ENCODE peak calls at places on chromosomes 12 and 14, in four cellular contexts. V is hepatocyte, F is left ventricle myocardium inferior, H is psoas muscle. P is an unnamed sample.

GRCh38 chr14:78010688-78011087 is 159.5 kb upstream of the NRXN3 start:
- DNase-seq in V (no peak), F (no peak), H (no peak), P (no peak)

GRCh38 chr14:64891839-64892375 is 12.2 kb upstream of the SPTB start:
- DNase-seq in V (peak; percentile 81), F (no peak), H (no peak), P (no peak)

GRCh38 chr14:105292810-105293711 is 7.7 kb downstream of the BRF1 start:
- DNase-seq in V (no peak), F (no peak), H (no peak), P (no peak)

GRCh38 chr14:63986789-63987533 is 134.2 kb downstream of the SYNE2 start:
- DNase-seq in V (peak; percentile 30), F (no peak), H (no peak), P (no peak)

GRCh38 chr14:104749958-104750529 is 2.9 kb upstream of the SIVA1 start:
- DNase-seq in V (no peak), F (no peak), H (peak; percentile 42), P (peak; percentile 61)

GRCh38 chr14:91195881-91196280 is 48.6 kb downstream of the GPR68 start:
- DNase-seq in V (no peak), F (no peak), H (no peak), P (no peak)

GRCh38 chr14:33951183-33951840 is 438 bp upstream of the EGLN3 start:
- DNase-seq in V (no peak), F (no peak), H (no peak), P (no peak)

GRCh38 chr14:30779210-30779609 is 95.1 kb upstream of the COCH start:
- DNase-seq in V (no peak), F (no peak), H (no peak), P (no peak)

GRCh38 chr12:54890339-54890738 is 36.0 kb downstream of the MUCL1 start:
- DNase-seq in V (no peak), F (no peak), H (no peak), P (no peak)

GRCh38 chr12:29796823-29797263 is 13.1 kb upstream of the TMTC1 start:
- DNase-seq in V (peak; percentile 60), F (no peak), H (no peak), P (no peak)

GRCh38 chr12:45671254-45671653 is 58.3 kb upstream of the ARID2 start:
- DNase-seq in V (no peak), F (no peak), H (no peak), P (no peak)

GRCh38 chr14:76382495-76382832 is 6.5 kb downstream of the ESRRB start:
- DNase-seq in V (no peak), F (no peak), H (no peak), P (no peak)

GRCh38 chr12:81726634-81727033 is 32.5 kb downstream of the PPFIA2 start:
- DNase-seq in V (no peak), F (no peak), H (no peak), P (no peak)

GRCh38 chr12:29053567-29053966 is 95.5 kb upstream of the FAR2 start:
- DNase-seq in V (no peak), F (no peak), H (no peak), P (no peak)

GRCh38 chr12:12510141-12510540 is 52.5 kb downstream of the DUSP16 start:
- DNase-seq in V (no peak), F (no peak), H (no peak), P (no peak)

GRCh38 chr12:90677552-90677951 is 277.4 kb downstream of the CCER1 start:
- DNase-seq in V (no peak), F (no peak), H (no peak), P (no peak)

GRCh38 chr14:64889352-64889751 is 9.6 kb upstream of the SPTB start:
- DNase-seq in V (no peak), F (no peak), H (no peak), P (no peak)

GRCh38 chr14:92121207-92121669 is 268 bp downstream of the NDUFB1 start:
- DNase-seq in V (peak; percentile 45), F (peak; percentile 64), H (peak; percentile 80), P (no peak)

GRCh38 chr12:95328708-95329107 is 111.1 kb downstream of the VEZT start:
- DNase-seq in V (no peak), F (no peak), H (no peak), P (no peak)

GRCh38 chr14:92465353-92466067 is 48.1 kb upstream of the RIN3 start:
- DNase-seq in V (no peak), F (no peak), H (no peak), P (peak; percentile 66)

GRCh38 chr12:3313066-3313465 is 177.9 kb upstream of the PRMT8 start:
- DNase-seq in V (no peak), F (no peak), H (no peak), P (no peak)

GRCh38 chr12:108685469-108686247 is 45.7 kb downstream of the CORO1C start:
- DNase-seq in V (no peak), F (no peak), H (no peak), P (no peak)

GRCh38 chr14:47200740-47201139 is 474.7 kb downstream of the MDGA2 start:
- DNase-seq in V (no peak), F (no peak), H (no peak), P (no peak)

GRCh38 chr14:43706901-43707300 is 800.2 kb downstream of the FSCB start:
- DNase-seq in V (no peak), F (no peak), H (no peak), P (no peak)

GRCh38 chr12:114936148-114937099 is 252.4 kb upstream of the TBX3 start:
- DNase-seq in V (no peak), F (no peak), H (no peak), P (no peak)

GRCh38 chr14:96746101-96746500 is 51.1 kb upstream of the VRK1 start:
- DNase-seq in V (no peak), F (no peak), H (no peak), P (no peak)

GRCh38 chr14:91229743-91230200 is 14.7 kb downstream of the GPR68 start:
- DNase-seq in V (no peak), F (no peak), H (no peak), P (peak; percentile 85)

GRCh38 chr12:57230381-57231155 is 1.1 kb downstream of the SHMT2 start:
- DNase-seq in V (no peak), F (peak; percentile 11), H (no peak), P (peak; percentile 72)

GRCh38 chr12:86634706-86635410 is 378.7 kb upstream of the MGAT4C start:
- DNase-seq in V (no peak), F (no peak), H (no peak), P (no peak)

GRCh38 chr14:54338696-54339317 is 58.0 kb upstream of the CDKN3 start:
- DNase-seq in V (peak; percentile 68), F (no peak), H (no peak), P (no peak)

GRCh38 chr12:92784795-92785562 is 82.2 kb downstream of the PLEKHG7 start:
- DNase-seq in V (peak; percentile 82), F (no peak), H (no peak), P (no peak)

GRCh38 chr12:76863005-76863670 is 15.7 kb downstream of the CSRP2 start:
- DNase-seq in V (no peak), F (no peak), H (no peak), P (no peak)

GRCh38 chr14:68926236-68926635 is 52.9 kb downstream of the ACTN1 start:
- DNase-seq in V (no peak), F (no peak), H (no peak), P (no peak)
- TF ChIP-seq CTCF in V (peak; percentile 19), F (peak; percentile 16), H (no peak), P (no peak)

DNA sequence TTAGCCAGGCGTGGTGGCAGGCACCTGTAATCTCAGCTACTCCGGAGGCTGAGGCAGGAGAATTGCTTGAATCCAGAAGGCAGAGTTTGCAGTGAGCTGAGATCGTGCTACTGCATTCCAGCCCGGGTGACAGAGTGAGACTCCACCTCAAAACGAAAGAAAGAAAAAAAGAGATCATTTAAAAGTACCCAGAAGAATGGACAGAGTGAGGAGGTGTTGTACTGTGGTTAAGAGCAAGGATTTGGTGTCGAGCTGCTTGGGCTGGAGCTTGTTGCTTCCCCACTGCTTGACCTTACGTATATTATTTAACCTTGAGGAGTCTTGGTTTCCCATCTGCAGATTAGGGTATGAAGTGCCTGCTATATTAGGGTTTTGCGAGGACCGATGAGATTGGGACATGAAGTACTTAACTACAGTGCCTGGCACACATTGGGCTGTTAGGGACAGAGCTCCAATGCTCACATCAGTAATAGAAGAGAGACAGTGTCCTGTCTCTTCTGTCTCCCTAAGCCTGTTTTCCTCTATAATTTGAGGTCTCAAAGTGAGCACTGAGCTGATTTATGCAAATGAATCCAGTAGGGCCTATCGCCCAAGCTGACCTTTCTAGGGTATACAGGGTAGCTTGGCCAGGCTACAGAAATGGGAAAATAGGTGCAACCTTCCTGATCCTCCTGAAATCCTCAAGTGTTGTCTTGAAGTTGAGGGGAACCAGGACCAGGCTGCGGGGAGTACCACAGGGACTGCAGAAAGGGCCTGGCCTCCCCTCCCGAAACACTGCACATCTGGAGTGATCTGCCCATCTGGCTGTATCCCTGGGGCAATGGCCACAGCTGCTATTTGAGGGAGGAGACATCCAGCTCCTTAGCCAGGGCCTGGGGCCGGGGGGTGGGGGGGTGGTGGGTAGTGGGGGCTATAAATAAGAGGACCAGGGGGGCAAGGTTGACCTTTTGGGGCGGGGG is 8.6 kb upstream of the HDAC7 start:
- DNase-seq in V (no peak), F (peak; percentile 57), H (peak; percentile 77), P (peak; percentile 56)
- H3K4me1 ChIP-seq in V (peaks cover 16% of the 10 kb centered on the region), F (peaks cover 77% of the 10 kb centered on the region), H (peaks cover 28% of the 10 kb centered on the region), P (peaks cover 100% of the 10 kb centered on the region)

DNA sequence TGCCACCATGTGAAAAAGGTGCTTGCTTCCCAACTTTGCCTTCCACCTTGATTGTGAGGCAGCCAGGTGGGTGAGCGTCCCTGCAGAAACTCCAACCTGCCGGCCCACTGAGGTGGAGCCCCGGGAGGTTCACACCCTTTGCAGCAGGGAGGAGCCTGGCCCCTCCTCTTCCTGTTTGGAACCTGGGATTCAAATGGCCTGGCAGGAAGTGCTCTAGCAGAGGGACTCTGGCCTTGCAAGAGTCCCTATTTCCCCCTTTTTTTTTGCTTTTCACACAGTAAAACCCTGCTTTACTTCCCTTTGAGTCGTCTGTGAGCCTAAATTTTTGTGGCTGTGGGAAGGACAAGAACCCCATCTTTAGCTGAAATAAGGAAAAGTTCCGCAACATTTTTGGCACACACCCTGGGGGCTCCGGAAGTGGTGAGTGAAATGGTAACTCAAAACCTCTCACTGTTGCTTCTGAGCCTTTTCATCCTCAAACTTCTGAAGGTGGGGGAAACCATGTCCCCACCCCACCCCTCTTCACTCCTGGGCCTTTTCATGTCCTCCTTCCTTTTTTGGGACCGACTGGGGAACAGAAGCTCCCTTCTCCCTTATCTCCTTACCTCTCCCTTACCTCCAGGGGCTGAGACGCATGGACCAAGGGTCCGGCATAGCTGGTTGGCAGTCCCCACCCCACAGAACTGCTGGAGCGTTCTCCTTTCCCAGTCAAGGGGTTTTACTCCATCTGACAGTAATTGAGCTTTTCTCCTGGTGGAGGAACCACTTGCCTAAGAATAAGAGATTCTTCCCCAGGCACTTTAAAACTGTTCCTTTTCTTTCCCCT is 102.0 kb downstream of the KCNMB4 start:
- DNase-seq in V (no peak), F (no peak), H (no peak), P (peak; percentile 69)
- H3K4me3 ChIP-seq in V (no peak overlapping the region), F (no peak overlapping the region), H (no peak overlapping the region), P (no peak overlapping the region)

DNA sequence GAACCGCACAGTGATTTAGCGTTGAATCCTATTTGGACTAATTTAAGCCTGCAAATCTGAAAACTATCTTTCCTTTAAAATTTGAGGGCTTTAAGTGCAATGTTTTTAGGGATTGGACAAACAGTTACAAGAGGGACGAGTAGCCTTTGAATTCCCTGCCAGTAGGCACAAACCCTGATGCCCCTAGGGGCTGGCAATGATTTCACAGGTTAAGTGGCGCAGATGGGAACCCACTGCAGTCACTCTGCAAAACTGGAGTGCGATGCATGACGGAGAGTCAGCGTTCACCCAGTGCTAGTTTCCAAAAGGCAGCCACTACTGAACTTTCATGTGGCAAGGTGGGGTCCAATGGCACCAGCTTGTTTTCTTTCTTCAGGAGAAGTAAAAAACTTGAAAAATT is 99.4 kb upstream of the FRMD6 start:
- DNase-seq in V (no peak), F (no peak), H (no peak), P (no peak)
- TF ChIP-seq CTCF in V (no peak), F (no peak), H (no peak), P (no peak)